ENCODE peak calls at places on chromosomes 2 and 18, in six cellular contexts. A, G, N, H, T and D are unnamed samples.

GRCh38 chr2:94923196-94923595 is 52.0 kb downstream of the TEKT4 start:
- DNase-seq in A (no peak), G (peak; percentile 37), N (no peak), H (no peak), T (no peak), D (no peak)

GRCh38 chr2:24359129-24359528 is 1.2 kb downstream of the ITSN2 start:
- DNase-seq in A (no peak), G (no peak), N (no peak), H (no peak), T (no peak), D (no peak)

GRCh38 chr2:65495250-65495649 is 62.9 kb upstream of the SPRED2 start:
- DNase-seq in A (no peak), G (no peak), N (no peak), H (no peak), T (no peak), D (no peak)

GRCh38 chr2:11257983-11258382 is 86.5 kb downstream of the ROCK2 start:
- DNase-seq in A (no peak), G (no peak), N (no peak), H (no peak), T (no peak), D (no peak)

GRCh38 chr2:163375472-163375871 is 360.3 kb downstream of the FIGN start:
- DNase-seq in A (no peak), G (no peak), N (no peak), H (no peak), T (no peak), D (no peak)

GRCh38 chr2:112776113-112776512 is 8.2 kb downstream of the IL1A start:
- DNase-seq in A (no peak), G (no peak), N (no peak), H (no peak), T (no peak), D (no peak)

GRCh38 chr18:24460388-24460787 is at the start of gene HRH4:
- DNase-seq in A (no peak), G (no peak), N (no peak), H (no peak), T (no peak), D (no peak)

GRCh38 chr2:60312618-60313017 is 240.8 kb downstream of the BCL11A start:
- DNase-seq in A (no peak), G (no peak), N (no peak), H (no peak), T (no peak), D (no peak)

GRCh38 chr2:134207589-134208209 is 46.2 kb upstream of the MGAT5 start:
- DNase-seq in A (no peak), G (no peak), N (peak; percentile 63), H (peak; percentile 69), T (peak; percentile 37), D (no peak)

GRCh38 chr18:30492552-30493129 is 549.9 kb downstream of the DSC3 start:
- DNase-seq in A (no peak), G (no peak), N (no peak), H (no peak), T (no peak), D (no peak)

GRCh38 chr2:158984554-158985207 is 16.2 kb downstream of the TANC1 start:
- DNase-seq in A (no peak), G (no peak), N (no peak), H (no peak), T (no peak), D (no peak)

GRCh38 chr2:154400891-154401290 is 297.6 kb upstream of the KCNJ3 start:
- DNase-seq in A (no peak), G (no peak), N (no peak), H (no peak), T (no peak), D (no peak)

DNA sequence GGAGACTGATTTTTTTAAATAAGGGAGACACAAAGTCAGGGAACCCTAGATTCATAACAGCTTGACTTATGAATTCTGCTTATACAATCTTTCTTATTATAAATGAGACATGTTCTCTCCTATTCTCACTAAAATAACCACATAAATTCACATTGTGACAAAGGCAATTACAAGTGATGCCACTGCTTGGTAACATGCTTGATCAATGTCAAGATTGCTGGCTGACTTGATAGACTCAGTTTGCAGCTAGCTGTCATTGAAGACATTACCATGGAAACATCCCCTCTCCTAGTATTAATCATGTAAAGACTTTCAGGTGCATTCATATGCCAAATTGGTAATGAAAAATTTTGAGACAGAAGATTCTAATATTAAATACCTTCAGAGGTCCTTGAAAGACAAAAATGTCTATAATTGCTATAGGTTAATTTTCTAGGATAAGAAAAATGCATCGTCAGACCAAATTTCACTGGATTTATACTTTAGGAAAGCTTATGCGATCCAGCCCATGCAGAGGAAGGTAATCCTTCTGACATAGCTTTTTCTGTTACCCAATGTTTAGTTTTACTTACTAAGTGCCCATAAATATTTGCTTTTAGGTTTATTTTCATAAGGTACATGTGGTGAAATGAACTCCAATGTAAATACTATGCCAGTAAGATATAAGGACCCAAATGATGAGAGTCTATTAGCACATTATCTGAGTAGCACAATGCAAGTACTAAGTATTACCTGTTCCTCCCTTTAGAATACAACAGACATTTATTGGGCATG is 32.6 kb upstream of the ENOSF1 start:
- DNase-seq in A (no peak), G (no peak), N (no peak), H (no peak), T (no peak), D (no peak)
- H3K36me3 ChIP-seq in A (no peaks in the 10 kb centered on the region), G (peaks cover 4% of the 10 kb centered on the region), N (no peaks in the 10 kb centered on the region), H (peaks cover 1% of the 10 kb centered on the region), T (no peaks in the 10 kb centered on the region), D (peaks cover 5% of the 10 kb centered on the region)

DNA sequence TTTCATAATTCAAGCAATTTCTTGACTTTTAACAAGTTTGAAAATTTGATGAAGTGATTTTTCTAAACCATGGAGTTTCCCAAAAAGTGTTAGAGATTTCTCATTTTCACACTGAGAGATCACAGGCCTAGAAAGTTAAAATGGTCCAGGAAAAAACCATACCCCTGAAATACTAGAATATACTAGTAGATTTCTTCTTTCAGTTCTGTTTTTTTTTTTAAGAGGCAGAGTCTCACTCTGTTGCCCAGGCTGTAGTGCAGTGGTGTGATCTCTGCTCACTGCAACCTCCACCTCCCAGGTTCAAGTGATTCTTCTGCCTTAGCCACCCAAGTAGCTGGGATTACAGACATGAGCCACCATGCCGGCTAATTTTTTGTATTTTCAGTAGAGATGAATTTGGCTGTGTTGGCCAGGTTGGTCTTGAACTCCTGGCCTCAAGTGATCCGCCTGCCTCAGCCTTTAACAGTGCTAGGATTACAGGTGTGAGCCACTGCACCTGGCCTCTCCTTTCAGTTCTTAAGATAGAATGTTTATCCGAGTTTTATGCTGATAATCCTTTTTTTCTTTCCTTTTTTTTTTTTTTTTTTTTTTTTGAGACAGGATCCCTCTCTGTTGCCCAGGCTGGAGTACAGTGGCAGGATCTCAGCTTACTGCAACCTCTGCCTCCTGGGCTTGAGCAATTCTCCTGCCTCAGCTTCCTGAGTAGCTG is 14.4 kb downstream of the MTHFD2 start:
- DNase-seq in A (no peak), G (no peak), N (no peak), H (no peak), T (no peak), D (no peak)
- H3K36me3 ChIP-seq in A (peaks cover 2% of the 10 kb centered on the region), G (peaks cover 62% of the 10 kb centered on the region), N (peaks cover 38% of the 10 kb centered on the region), H (peaks cover 7% of the 10 kb centered on the region), T (peaks cover 2% of the 10 kb centered on the region), D (peaks cover 16% of the 10 kb centered on the region)

GRCh38 chr2:54650612-54651011 is 72.8 kb upstream of the EML6 start:
- DNase-seq in A (no peak), G (no peak), N (no peak), H (no peak), T (no peak), D (no peak)
- H3K36me3 ChIP-seq in A (peaks cover 8% of the 10 kb centered on the region), G (peaks cover 90% of the 10 kb centered on the region), N (peaks cover 86% of the 10 kb centered on the region), H (peaks cover 30% of the 10 kb centered on the region), T (peaks cover 17% of the 10 kb centered on the region), D (peaks cover 42% of the 10 kb centered on the region)

GRCh38 chr2:26229595-26229994 is 14.8 kb downstream of the HADHA start:
- DNase-seq in A (no peak), G (no peak), N (no peak), H (no peak), T (no peak), D (no peak)
- H3K36me3 ChIP-seq in A (no peaks in the 10 kb centered on the region), G (peaks cover 60% of the 10 kb centered on the region), N (peaks cover 58% of the 10 kb centered on the region), H (peaks cover 7% of the 10 kb centered on the region), T (peaks cover 17% of the 10 kb centered on the region), D (peaks cover 12% of the 10 kb centered on the region)

GRCh38 chr2:106158871-106159270 is 35.2 kb downstream of the UXS1 start:
- DNase-seq in A (no peak), G (no peak), N (peak; percentile 45), H (no peak), T (no peak), D (no peak)
- H3K36me3 ChIP-seq in A (no peaks in the 10 kb centered on the region), G (peaks cover 7% of the 10 kb centered on the region), N (peaks cover 12% of the 10 kb centered on the region), H (peaks cover 8% of the 10 kb centered on the region), T (peaks cover 4% of the 10 kb centered on the region), D (peaks cover 1% of the 10 kb centered on the region)

GRCh38 chr2:202286595-202286994 is 21.0 kb downstream of the NOP58 start:
- DNase-seq in A (no peak), G (no peak), N (no peak), H (no peak), T (no peak), D (no peak)

GRCh38 chr2:202290970-202291369 is 25.4 kb downstream of the NOP58 start:
- DNase-seq in A (no peak), G (no peak), N (no peak), H (no peak), T (no peak), D (no peak)

GRCh38 chr2:202290316-202290715 is 24.8 kb downstream of the NOP58 start:
- DNase-seq in A (no peak), G (no peak), N (no peak), H (no peak), T (no peak), D (no peak)

DNA sequence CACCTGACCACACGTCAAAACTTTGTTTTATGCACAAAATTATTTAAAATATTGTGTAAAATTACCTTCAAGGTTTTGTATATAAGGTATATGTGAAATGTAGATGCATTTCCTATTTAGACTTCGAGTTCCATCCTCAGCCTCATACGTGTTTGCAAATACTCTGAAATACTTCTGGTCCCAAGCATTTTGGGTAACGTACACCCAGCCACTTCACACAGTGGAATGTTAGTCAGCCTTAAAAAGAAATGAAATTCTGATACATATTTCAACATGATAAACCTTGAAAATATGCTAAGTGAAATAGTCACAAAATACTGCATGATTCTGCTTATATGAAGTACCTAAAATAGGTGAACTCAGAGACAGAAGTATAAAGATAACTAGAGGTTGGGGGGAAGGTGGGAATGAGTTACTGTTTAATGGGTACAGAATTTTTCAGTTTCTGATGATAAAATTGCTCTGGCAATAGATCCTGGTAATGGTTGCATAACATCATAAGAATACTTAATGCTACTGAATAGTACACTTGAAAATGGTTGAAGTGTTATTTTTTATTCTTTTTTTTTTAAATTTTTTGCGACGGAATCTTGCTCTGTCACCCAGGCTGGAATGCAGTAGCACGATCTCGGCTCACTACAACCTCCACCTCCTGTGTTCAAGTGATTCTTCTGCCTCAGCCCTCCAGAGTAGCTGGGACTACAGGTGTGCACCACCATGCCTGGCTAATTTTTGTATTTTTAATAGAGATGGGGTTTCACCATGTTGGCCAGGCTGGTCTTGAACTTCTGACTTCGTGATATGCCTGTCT is 24.0 kb downstream of the NOP58 start:
- DNase-seq in A (no peak), G (no peak), N (no peak), H (no peak), T (no peak), D (no peak)
- H3K36me3 ChIP-seq in A (no peaks in the 10 kb centered on the region), G (peaks cover 59% of the 10 kb centered on the region), N (peaks cover 75% of the 10 kb centered on the region), H (peaks cover 5% of the 10 kb centered on the region), T (peaks cover 15% of the 10 kb centered on the region), D (peaks cover 14% of the 10 kb centered on the region)